ENCODE peak calls at places on chromosomes 12 and 14, in seven cellular contexts. R is hypothalamus, W is SJSA1, K is RWPE1, V is T-cell, G is HTR-8/SVneo, M is neural crest cell. Z is an unnamed sample.

GRCh38 chr14:28280997-28281598 is 485.5 kb upstream of the FOXG1 start:
- DNase-seq in R (no peak), W (no peak), K (no peak), V (no peak), G (no peak), M (no peak), Z (no peak)

GRCh38 chr12:9039397-9039977 is 50.1 kb downstream of the KLRG1 start:
- DNase-seq in R (no peak), W (no peak), K (peak), V (no peak), G (peak), M (no peak), Z (no peak)

GRCh38 chr14:77782202-77782601 is 17.7 kb upstream of the ADCK1 start:
- DNase-seq in R (no peak), W (no peak), K (no peak), V (no peak), G (no peak), M (no peak), Z (no peak)

GRCh38 chr12:123367511-123367910 is 2.9 kb upstream of the SBNO1 start:
- DNase-seq in R (no peak), W (no peak), K (no peak), V (no peak), G (no peak), M (no peak), Z (no peak)

GRCh38 chr14:104721704-104722431 is 2.2 kb upstream of the ADSS1 start:
- DNase-seq in R (no peak), W (no peak), K (no peak), V (no peak), G (no peak), M (no peak), Z (no peak)

GRCh38 chr14:59305836-59306555 is 117.5 kb downstream of the DAAM1 start:
- DNase-seq in R (no peak), W (no peak), K (no peak), V (no peak), G (no peak), M (no peak), Z (no peak)

GRCh38 chr12:40192704-40193255 is 32.0 kb upstream of the LRRK2 start:
- DNase-seq in R (no peak), W (no peak), K (no peak), V (no peak), G (no peak), M (no peak), Z (no peak)

GRCh38 chr12:30835216-30835615 is 80.5 kb upstream of the CAPRIN2 start:
- DNase-seq in R (no peak), W (no peak), K (no peak), V (no peak), G (no peak), M (no peak), Z (no peak)

GRCh38 chr12:58310368-58310767 is 369.0 kb downstream of the ATP23 start:
- DNase-seq in R (no peak), W (no peak), K (no peak), V (no peak), G (peak), M (no peak), Z (no peak)

GRCh38 chr14:65412189-65412846 is at the start of gene FUT8:
- DNase-seq in R (peak), W (peak), K (peak), V (peak), G (peak), M (peak), Z (peak)

GRCh38 chr14:92565718-92566115 is 52.1 kb downstream of the RIN3 start:
- DNase-seq in R (no peak), W (no peak), K (peak), V (no peak), G (no peak), M (no peak), Z (no peak)

GRCh38 chr12:24902521-24903304 is 46.2 kb downstream of the BCAT1 start:
- DNase-seq in R (peak), W (no peak), K (no peak), V (no peak), G (no peak), M (peak), Z (peak)

GRCh38 chr14:71415404-71415690 is 508.1 kb downstream of the PCNX1 start:
- DNase-seq in R (no peak), W (no peak), K (no peak), V (no peak), G (peak), M (no peak), Z (no peak)

GRCh38 chr12:57158665-57159064 is 11.2 kb upstream of the LRP1-AS start:
- DNase-seq in R (no peak), W (no peak), K (no peak), V (no peak), G (no peak), M (no peak), Z (no peak)

Z was measured in WTC11.